ENCODE peak calls at places on chromosomes 16 and 17, in five cellular contexts. A, W, X, J and Q are unnamed samples.

GRCh38 chr17:79018045-79018695 is 5.8 kb upstream of the C1QTNF1 start:
- DNase-seq in J (no peak), A (peak), X (no peak), W (peak), Q (no peak)

GRCh38 chr17:49687878-49688491 is 10.1 kb upstream of the SPOP start:
- DNase-seq in W (peak), J (no peak), A (no peak), X (no peak), Q (no peak)

GRCh38 chr16:11679941-11680911 is 12.0 kb downstream of the SNN start:
- DNase-seq in A (no peak), J (no peak), W (no peak), X (no peak), Q (no peak)

GRCh38 chr16:81923296-81923695 is 88.0 kb downstream of the SDR42E1 start:
- DNase-seq in J (no peak), A (no peak), X (no peak), W (no peak), Q (no peak)

GRCh38 chr16:13332713-13333255 is 431.4 kb downstream of the SHISA9 start:
- DNase-seq in A (no peak), X (no peak), J (no peak), W (no peak), Q (no peak)

GRCh38 chr17:44997733-44998520 is 29.8 kb upstream of the C1QL1 start:
- DNase-seq in J (no peak), W (peak), A (no peak), X (no peak), Q (no peak)

GRCh38 chr16:56923481-56923880 is 8.5 kb upstream of the HERPUD1 start:
- DNase-seq in W (peak), X (no peak), J (no peak), A (no peak), Q (no peak)

GRCh38 chr16:27505297-27506236 is 44.1 kb downstream of the GTF3C1 start:
- DNase-seq in X (no peak), A (no peak), W (peak), J (no peak), Q (no peak)

GRCh38 chr17:16652847-16653366 is 743 bp downstream of the ZNF624 start:
- DNase-seq in A (no peak), X (no peak), W (no peak), J (no peak), Q (no peak)

GRCh38 chr17:60941028-60941427 is 263.4 kb downstream of the BCAS3 start:
- DNase-seq in W (peak), J (no peak), X (no peak), A (peak), Q (no peak)

GRCh38 chr16:24497405-24497804 is 42.0 kb upstream of the RBBP6 start:
- DNase-seq in X (no peak), W (peak), A (no peak), J (no peak), Q (no peak)

GRCh38 chr17:20952183-20952582 is 90.6 kb downstream of the USP22 start:
- DNase-seq in W (no peak), A (no peak), X (no peak), J (no peak), Q (no peak)

GRCh38 chr16:4899474-4899846 is 37.5 kb downstream of the PPL start:
- DNase-seq in W (no peak), X (no peak), J (no peak), A (no peak), Q (no peak)
- H3K27ac ChIP-seq in W (no peak), X (no peak), J (no peak), A (no peak), Q (no peak)

GRCh38 chr16:48321307-48322036 is 63.7 kb downstream of the SIAH1 start:
- DNase-seq in X (no peak), J (no peak), A (no peak), W (peak), Q (no peak)
- H3K27ac ChIP-seq in X (no peak), J (no peak), A (no peak), W (no peak), Q (no peak)

GRCh38 chr16:2422123-2422867 is 7.0 kb upstream of the CCNF start:
- DNase-seq in W (peak), J (no peak), A (no peak), X (no peak), Q (no peak)
- H3K27ac ChIP-seq in W (no peak), J (no peak), A (no peak), X (no peak), Q (no peak)

DNA sequence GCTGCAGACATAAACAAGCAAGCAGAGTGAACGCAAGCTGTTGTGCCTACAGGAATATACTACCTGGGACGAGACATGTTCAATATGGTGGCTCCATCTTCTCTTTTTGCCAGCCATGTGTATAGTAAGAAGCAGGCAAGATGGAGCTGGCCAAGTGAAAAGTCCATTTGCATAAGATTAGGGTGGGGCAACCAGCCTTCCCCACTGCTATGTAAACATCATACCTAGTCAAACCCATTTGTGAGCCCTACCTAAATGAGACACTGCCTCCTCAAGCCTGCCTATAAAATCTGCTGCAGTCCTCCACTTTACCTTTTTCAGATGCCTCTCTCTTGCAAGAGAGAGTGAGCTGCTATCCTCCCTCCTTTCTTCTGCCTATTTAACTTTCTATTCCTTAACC is 370.1 kb upstream of the PMFBP1 start:
- DNase-seq in W (no peak), A (no peak), J (no peak), X (no peak), Q (no peak)
- H3K27ac ChIP-seq in W (no peak), A (no peak), J (no peak), X (no peak), Q (no peak)

GRCh38 chr16:69108905-69109252 is 3.4 kb downstream of the HAS3 start:
- DNase-seq in A (peak), W (no peak), J (no peak), X (no peak), Q (no peak)

GRCh38 chr16:69108069-69108904 is 2.8 kb downstream of the HAS3 start:
- DNase-seq in X (no peak), A (peak), W (no peak), J (no peak), Q (no peak)

GRCh38 chr16:69107311-69107962 is 2.0 kb downstream of the HAS3 start:
- DNase-seq in W (no peak), J (no peak), A (peak), X (no peak), Q (no peak)

GRCh38 chr16:69106491-69107291 is 1.2 kb downstream of the HAS3 start:
- DNase-seq in W (no peak), X (no peak), A (peak), J (no peak), Q (no peak)

DNA sequence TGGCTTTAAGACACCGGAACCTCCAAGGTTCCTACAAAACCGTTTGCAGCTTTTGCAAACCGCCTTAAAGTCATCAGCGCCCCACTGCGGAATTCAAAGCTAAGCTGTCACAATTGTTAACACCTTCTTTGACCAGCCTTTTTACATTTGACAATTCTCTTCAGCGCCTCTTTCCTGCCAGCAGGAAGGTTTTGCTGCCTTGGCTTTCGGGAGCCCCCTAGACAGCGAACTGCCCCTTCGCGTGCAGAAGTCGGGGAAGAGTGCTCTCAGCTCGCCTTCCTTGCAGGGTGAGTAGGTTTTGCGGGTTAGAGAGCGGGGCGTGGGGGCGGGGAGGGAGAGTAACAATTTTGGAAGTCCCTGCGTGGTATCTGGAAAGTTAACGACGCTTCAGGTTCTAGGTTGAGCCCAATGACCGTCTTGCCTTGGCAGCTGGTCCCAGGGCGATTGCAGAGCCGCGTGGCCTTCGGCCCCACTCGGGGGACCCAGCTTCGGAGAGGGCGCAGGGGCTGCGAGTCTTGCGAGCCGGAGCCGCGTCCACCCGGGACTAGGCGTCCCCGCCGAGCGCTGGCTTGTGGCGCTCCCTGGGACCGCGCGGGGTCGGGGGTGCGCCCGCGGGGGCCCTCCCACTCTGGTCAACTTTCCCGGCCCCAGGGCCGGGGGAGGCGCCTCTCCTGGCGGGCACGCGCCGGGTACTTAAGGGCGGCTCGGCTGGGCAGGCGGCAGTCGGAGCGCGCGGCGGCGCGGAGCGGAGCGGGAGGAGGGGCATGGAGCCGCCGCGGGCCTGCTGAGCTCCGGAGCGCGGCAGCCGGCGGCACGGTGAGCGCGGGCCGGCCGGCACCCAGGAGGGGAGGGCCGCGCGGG is at the start of gene HAS3:
- DNase-seq in W (peak), X (no peak), J (no peak), A (peak), Q (no peak)
- H3K27ac ChIP-seq in W (no peak), X (no peak), J (no peak), A (no peak), Q (no peak)

DNA sequence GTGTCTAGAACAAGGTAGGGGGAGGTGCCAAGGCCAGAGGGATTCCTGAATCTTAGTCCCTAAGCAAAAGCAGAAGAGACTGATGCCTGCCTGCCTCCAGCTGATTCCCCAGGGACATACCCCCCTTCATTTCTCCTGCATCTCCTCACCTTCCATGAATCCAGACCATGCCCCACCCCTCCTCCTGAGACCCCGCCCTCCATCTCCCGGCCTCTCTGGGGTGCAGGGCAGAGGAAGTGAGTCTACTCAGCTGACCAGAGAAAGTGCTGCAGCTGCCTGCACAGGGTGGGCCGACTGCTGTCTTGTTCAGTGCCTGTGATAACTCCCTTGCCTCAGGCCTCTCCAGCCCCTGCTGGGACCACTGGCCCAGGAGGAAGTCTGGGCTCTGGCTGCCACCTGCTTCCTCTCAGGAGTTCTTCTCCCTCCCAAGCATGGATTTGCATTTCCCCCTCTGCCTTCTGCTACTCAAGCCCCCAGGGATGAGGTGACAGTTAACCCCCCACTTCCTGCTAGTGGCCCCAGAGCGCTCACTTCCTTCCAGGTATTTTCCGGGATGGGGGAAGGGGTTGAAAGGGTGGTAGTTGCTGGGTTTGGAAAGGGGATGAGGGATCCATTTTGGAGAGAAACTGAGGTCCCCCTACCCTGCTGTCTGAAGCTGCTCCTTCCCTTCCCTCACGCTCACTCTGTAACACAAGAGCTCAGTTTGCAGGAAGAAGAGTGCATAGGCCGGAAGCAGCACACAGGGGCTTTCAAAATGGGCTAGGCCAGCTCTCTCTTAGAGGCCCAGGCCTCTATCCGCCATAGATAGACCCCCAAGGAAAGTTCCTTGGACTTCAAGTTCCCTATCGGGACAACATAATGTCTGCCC is 10.5 kb upstream of the TSPOAP1 start:
- DNase-seq in A (peak), W (peak), J (no peak), X (peak), Q (no peak)
- H3K27ac ChIP-seq in A (no peak), W (peak), J (peak), X (peak), Q (peak)

GRCh38 chr17:57004944-57005579 is 27.1 kb downstream of the SCPEP1 start:
- DNase-seq in J (no peak), X (peak), W (no peak), A (no peak), Q (no peak)
- H3K27ac ChIP-seq in J (no peak), X (peak), W (no peak), A (no peak), Q (no peak)

GRCh38 chr17:17884281-17885028 is 47.7 kb upstream of the SREBF1 start:
- DNase-seq in A (no peak), W (no peak), J (no peak), X (no peak), Q (no peak)

GRCh38 chr17:17882182-17882581 is 45.4 kb upstream of the SREBF1 start:
- DNase-seq in A (no peak), J (no peak), W (no peak), X (no peak), Q (no peak)

GRCh38 chr17:17886253-17886652 is 49.5 kb upstream of the SREBF1 start:
- DNase-seq in J (no peak), W (no peak), X (no peak), A (no peak), Q (no peak)

GRCh38 chr17:17885029-17885351 is 48.2 kb upstream of the SREBF1 start:
- DNase-seq in X (no peak), A (no peak), J (no peak), W (no peak), Q (no peak)

DNA sequence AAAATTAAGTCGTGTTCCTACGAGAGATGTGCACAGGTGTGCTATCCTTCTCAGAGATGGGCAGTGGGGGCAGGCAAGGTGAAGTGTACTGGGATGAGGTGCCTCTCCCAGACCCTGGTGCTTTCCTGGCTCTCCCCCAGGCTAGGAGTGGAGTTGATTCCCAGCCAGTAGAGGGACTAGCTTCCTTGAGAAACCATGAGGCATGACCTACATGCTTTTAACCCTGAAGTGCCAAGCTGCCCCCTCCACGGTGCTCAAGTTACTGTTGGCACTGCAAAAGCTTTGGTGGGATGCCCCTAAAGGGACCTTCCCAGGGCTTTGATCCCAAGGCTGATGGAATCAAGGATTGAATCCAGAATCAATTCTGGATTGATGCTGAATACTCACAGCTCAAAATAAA is 47.0 kb upstream of the SREBF1 start:
- DNase-seq in A (no peak), X (no peak), W (no peak), J (no peak), Q (no peak)
- H3K27ac ChIP-seq in A (no peak), X (no peak), W (no peak), J (no peak), Q (no peak)

DNA sequence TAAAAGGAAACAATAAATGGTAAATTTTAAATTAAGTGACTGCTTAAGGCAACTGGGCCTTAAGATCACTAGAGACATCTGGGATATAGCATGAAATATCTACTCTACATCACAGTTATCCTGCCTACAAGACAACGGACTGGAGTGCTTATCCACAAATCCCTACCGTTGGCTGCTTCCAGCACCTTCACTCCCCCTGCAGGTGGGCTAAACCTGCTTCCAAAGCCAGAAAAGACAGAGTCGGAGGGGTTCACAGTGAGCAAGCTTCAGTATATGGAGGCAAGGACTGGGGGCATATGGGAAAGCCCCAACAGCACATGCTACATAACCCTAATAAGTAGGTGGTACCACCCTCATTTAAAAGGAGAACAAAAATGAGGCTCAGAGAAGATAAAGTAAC is 45.3 kb downstream of the GRIN2A start:
- DNase-seq in W (no peak), J (no peak), X (no peak), A (no peak), Q (no peak)
- H3K27ac ChIP-seq in W (no peak), J (no peak), X (no peak), A (no peak), Q (no peak)